ENCODE peak calls at places on chromosomes 16 and 17, in ten cellular contexts. F is activated T-helper 1 cell treated with Interleukin-2 at 50 U/mL for 16 hours; G is brain pericyte; C is activated CD4-positive, CD25-positive, alpha-beta regulatory T cell treated with anti-CD3 and anti-CD28 coated beads, Interleukin-2, amount 50 U/mL, for 16 hours; K is uterus; N is bronchial epithelial cell; A is stimulated activated naive B cell treated with anti-CD40 and anti-IgM and Interleukin-4, amounts not matched to agents 10 μg/mL and 1 μg/mL and 100 μg/mL, for 72 hours; O is G401; E is Caco-2; P is CD4-positive, alpha-beta T cell. V is an unnamed sample.
A peak's percentile ranks its signal among the peaks of the same experiment; 100 is the strongest.

GRCh38 chr17:63285566-63285965 is 160.5 kb downstream of the CYB561 start:
- DNase-seq in F (no peak), C (no peak), O (no peak), K (no peak), E (no peak), G (no peak), N (no peak), P (no peak), A (no peak), V (no peak)

GRCh38 chr16:88754912-88755744 is 29.9 kb downstream of the PIEZO1 start:
- DNase-seq in A (no peak), O (no peak), P (peak; percentile 28), K (no peak), E (no peak), C (no peak), F (no peak), G (no peak), N (peak; percentile 73), V (no peak)

GRCh38 chr17:42877037-42877436 is 23.6 kb upstream of the G6PC1 start:
- DNase-seq in N (no peak), C (no peak), O (no peak), P (no peak), G (no peak), E (no peak), A (no peak), F (no peak), K (no peak), V (no peak)

GRCh38 chr16:50771366-50771765 is 29.5 kb downstream of the CYLD start:
- DNase-seq in N (peak; percentile 76), A (no peak), E (no peak), P (no peak), K (no peak), G (no peak), O (no peak), C (no peak), F (no peak), V (no peak)

GRCh38 chr16:24775455-24775854 is 46.0 kb downstream of the TNRC6A start:
- DNase-seq in A (no peak), C (no peak), N (no peak), G (no peak), P (no peak), K (peak; percentile 66), O (no peak), F (no peak), E (no peak), V (no peak)

GRCh38 chr17:74192950-74193781 is 10.3 kb upstream of the RPL38 start:
- DNase-seq in P (no peak), O (no peak), E (peak; percentile 81), C (no peak), G (no peak), F (no peak), N (peak; percentile 86), A (no peak), K (no peak), V (no peak)

GRCh38 chr16:85191341-85191965 is 79.2 kb upstream of the CIBAR2 start:
- DNase-seq in N (no peak), K (no peak), C (no peak), A (no peak), F (no peak), O (no peak), E (no peak), P (no peak), G (no peak), V (no peak)

GRCh38 chr17:38701504-38702165 is 3.4 kb upstream of the MLLT6 start:
- DNase-seq in F (peak; percentile 31), N (peak; percentile 51), A (peak; percentile 91), P (peak; percentile 53), O (peak; percentile 33), C (peak; percentile 63), K (no peak), G (no peak), E (peak; percentile 58), V (no peak)

GRCh38 chr17:27518048-27518447 is 61.8 kb downstream of the KSR1 start:
- DNase-seq in G (no peak), A (no peak), P (no peak), K (no peak), O (no peak), E (no peak), C (no peak), N (no peak), F (no peak), V (no peak)

GRCh38 chr16:85649978-85650863 is 37.1 kb downstream of the GSE1 start:
- DNase-seq in P (no peak), K (no peak), A (no peak), F (no peak), C (no peak), O (no peak), E (no peak), N (no peak), G (no peak), V (no peak)